ENCODE peak calls at places on chromosomes 11 and 22, in seven cellular contexts. One of them, this sample, is unnamed. For H3K4me1, the result is how much of the 10 kb centered on the place peaks cover.

GRCh38 chr11:10499452-10500262 is 41.3 kb downstream of the RNF141 start:
- DNase-seq in kidney: no peak
- DNase-seq in neural progenitor cell: no peak
- DNase-seq in HepG2: no peak
- DNase-seq in testis: no peak
- DNase-seq in ascending aorta: no peak
- DNase-seq in heart right ventricle: no peak
- DNase-seq in this sample: no peak

GRCh38 chr11:69264486-69264885 is 29.5 kb upstream of the MYEOV start:
- DNase-seq in HepG2: no peak
- DNase-seq in testis: no peak
- DNase-seq in kidney: peak
- DNase-seq in heart right ventricle: no peak
- DNase-seq in neural progenitor cell: no peak
- DNase-seq in ascending aorta: no peak
- DNase-seq in this sample: no peak

GRCh38 chr11:847876-848275 is 5.2 kb downstream of the TSPAN4 start:
- DNase-seq in neural progenitor cell: no peak
- DNase-seq in heart right ventricle: no peak
- DNase-seq in HepG2: no peak
- DNase-seq in kidney: no peak
- DNase-seq in ascending aorta: no peak
- DNase-seq in testis: no peak
- DNase-seq in this sample: no peak

GRCh38 chr11:68370211-68371111 is 58.1 kb downstream of the LRP5 start:
- DNase-seq in heart right ventricle: peak
- DNase-seq in neural progenitor cell: no peak
- DNase-seq in ascending aorta: no peak
- DNase-seq in HepG2: no peak
- DNase-seq in kidney: no peak
- DNase-seq in testis: peak
- DNase-seq in this sample: no peak

GRCh38 chr22:43090130-43090789 is 1.1 kb upstream of the TTLL1 start:
- DNase-seq in testis: peak
- DNase-seq in ascending aorta: no peak
- DNase-seq in HepG2: peak
- DNase-seq in heart right ventricle: peak
- DNase-seq in neural progenitor cell: peak
- DNase-seq in kidney: peak
- DNase-seq in this sample: peak

GRCh38 chr22:30649430-30650007 is 13.9 kb downstream of the SLC35E4 start:
- DNase-seq in neural progenitor cell: no peak
- DNase-seq in kidney: peak
- DNase-seq in heart right ventricle: no peak
- DNase-seq in ascending aorta: peak
- DNase-seq in testis: no peak
- DNase-seq in HepG2: no peak
- DNase-seq in this sample: peak

GRCh38 chr11:911890-912219 is 1.2 kb upstream of the CHID1 start:
- DNase-seq in testis: no peak
- DNase-seq in kidney: no peak
- DNase-seq in HepG2: no peak
- DNase-seq in ascending aorta: no peak
- DNase-seq in heart right ventricle: no peak
- DNase-seq in neural progenitor cell: no peak
- DNase-seq in this sample: no peak

GRCh38 chr22:23838686-23839468 is at the start of gene DERL3:
- DNase-seq in ascending aorta: peak
- DNase-seq in neural progenitor cell: peak
- DNase-seq in testis: peak
- DNase-seq in HepG2: no peak
- DNase-seq in heart right ventricle: peak
- DNase-seq in kidney: peak
- DNase-seq in this sample: peak

GRCh38 chr11:57644748-57645715 is 4.7 kb downstream of the YPEL4 start:
- DNase-seq in HepG2: peak
- DNase-seq in testis: peak
- DNase-seq in heart right ventricle: peak
- DNase-seq in neural progenitor cell: peak
- DNase-seq in ascending aorta: peak
- DNase-seq in kidney: peak
- DNase-seq in this sample: peak

GRCh38 chr11:35158371-35159081 is 19.6 kb downstream of the CD44 start:
- DNase-seq in ascending aorta: no peak
- DNase-seq in neural progenitor cell: no peak
- DNase-seq in kidney: peak
- DNase-seq in testis: peak
- DNase-seq in HepG2: no peak
- DNase-seq in heart right ventricle: peak
- DNase-seq in this sample: peak

GRCh38 chr11:118918128-118918685 is 7.5 kb downstream of the BCL9L start:
- DNase-seq in heart right ventricle: peak
- DNase-seq in testis: peak
- DNase-seq in ascending aorta: no peak
- DNase-seq in kidney: peak
- DNase-seq in HepG2: peak
- DNase-seq in neural progenitor cell: peak
- DNase-seq in this sample: peak

GRCh38 chr22:49553518-49554295 is 274.0 kb downstream of the BRD1 start:
- DNase-seq in kidney: peak
- DNase-seq in testis: no peak
- DNase-seq in heart right ventricle: no peak
- DNase-seq in neural progenitor cell: peak
- DNase-seq in HepG2: no peak
- DNase-seq in ascending aorta: no peak
- DNase-seq in this sample: peak

GRCh38 chr11:59898046-59898445 is 19.5 kb downstream of the OOSP3 start:
- DNase-seq in kidney: peak
- DNase-seq in neural progenitor cell: no peak
- DNase-seq in ascending aorta: no peak
- DNase-seq in testis: no peak
- DNase-seq in HepG2: no peak
- DNase-seq in heart right ventricle: no peak
- DNase-seq in this sample: no peak

GRCh38 chr11:101166038-101166437 is 36.4 kb upstream of the PGR start:
- DNase-seq in heart right ventricle: no peak
- DNase-seq in neural progenitor cell: no peak
- DNase-seq in kidney: no peak
- DNase-seq in ascending aorta: no peak
- DNase-seq in testis: no peak
- DNase-seq in HepG2: no peak
- DNase-seq in this sample: no peak

GRCh38 chr22:23789638-23790037 is 2.9 kb downstream of the SMARCB1 start:
- DNase-seq in HepG2: peak
- DNase-seq in neural progenitor cell: no peak
- DNase-seq in testis: no peak
- DNase-seq in ascending aorta: no peak
- DNase-seq in heart right ventricle: no peak
- DNase-seq in kidney: peak
- DNase-seq in this sample: no peak

GRCh38 chr11:79040348-79040747 is 400.5 kb downstream of the TENM4 start:
- DNase-seq in heart right ventricle: no peak
- DNase-seq in kidney: no peak
- DNase-seq in neural progenitor cell: no peak
- DNase-seq in testis: no peak
- DNase-seq in ascending aorta: no peak
- DNase-seq in HepG2: no peak
- DNase-seq in this sample: no peak

GRCh38 chr11:132779487-132779886 is 752.8 kb downstream of the OPCML start:
- DNase-seq in kidney: no peak
- DNase-seq in HepG2: no peak
- DNase-seq in neural progenitor cell: peak
- DNase-seq in testis: no peak
- DNase-seq in heart right ventricle: no peak
- DNase-seq in ascending aorta: no peak
- DNase-seq in this sample: no peak

GRCh38 chr22:25748704-25749103 is 6.7 kb downstream of the MYO18B start:
- DNase-seq in neural progenitor cell: no peak
- DNase-seq in heart right ventricle: no peak
- DNase-seq in kidney: no peak
- DNase-seq in HepG2: peak
- DNase-seq in testis: no peak
- DNase-seq in ascending aorta: no peak
- DNase-seq in this sample: peak

GRCh38 chr22:20102203-20102780 is 13.6 kb upstream of the RANBP1 start:
- DNase-seq in heart right ventricle: no peak
- DNase-seq in kidney: peak
- DNase-seq in testis: no peak
- DNase-seq in neural progenitor cell: no peak
- DNase-seq in HepG2: no peak
- DNase-seq in ascending aorta: no peak
- DNase-seq in this sample: no peak

GRCh38 chr11:63922673-63923192 is 5.8 kb upstream of the RCOR2 start:
- DNase-seq in kidney: no peak
- DNase-seq in ascending aorta: no peak
- DNase-seq in testis: no peak
- DNase-seq in HepG2: no peak
- DNase-seq in neural progenitor cell: no peak
- DNase-seq in heart right ventricle: no peak
- DNase-seq in this sample: no peak

GRCh38 chr11:63919267-63920125 is 2.5 kb upstream of the RCOR2 start:
- DNase-seq in ascending aorta: no peak
- DNase-seq in heart right ventricle: peak
- DNase-seq in neural progenitor cell: peak
- DNase-seq in HepG2: peak
- DNase-seq in kidney: no peak
- DNase-seq in testis: no peak
- DNase-seq in this sample: peak

GRCh38 chr11:63918576-63919171 is 1.7 kb upstream of the RCOR2 start:
- DNase-seq in testis: no peak
- DNase-seq in kidney: no peak
- DNase-seq in neural progenitor cell: peak
- DNase-seq in ascending aorta: no peak
- DNase-seq in HepG2: no peak
- DNase-seq in heart right ventricle: peak
- DNase-seq in this sample: peak

GRCh38 chr11:63920126-63920869 is 3.3 kb upstream of the RCOR2 start:
- DNase-seq in HepG2: peak
- DNase-seq in ascending aorta: peak
- DNase-seq in kidney: peak
- DNase-seq in testis: peak
- DNase-seq in neural progenitor cell: peak
- DNase-seq in heart right ventricle: peak
- DNase-seq in this sample: peak

GRCh38 chr11:63920870-63921417 is 4.0 kb upstream of the RCOR2 start:
- DNase-seq in kidney: no peak
- DNase-seq in HepG2: no peak
- DNase-seq in testis: no peak
- DNase-seq in ascending aorta: no peak
- DNase-seq in neural progenitor cell: peak
- DNase-seq in heart right ventricle: peak
- DNase-seq in this sample: peak
- TF ChIP-seq CTCF in kidney: peak
- TF ChIP-seq CTCF in HepG2: peak
- TF ChIP-seq CTCF in testis: peak
- TF ChIP-seq CTCF in ascending aorta: peak
- TF ChIP-seq CTCF in neural progenitor cell: peak
- TF ChIP-seq CTCF in heart right ventricle: peak
- TF ChIP-seq CTCF in this sample: peak

GRCh38 chr11:7577226-7577882 is 63.6 kb downstream of the PPFIBP2 start:
- DNase-seq in heart right ventricle: peak
- DNase-seq in testis: peak
- DNase-seq in HepG2: no peak
- DNase-seq in ascending aorta: no peak
- DNase-seq in kidney: no peak
- DNase-seq in neural progenitor cell: no peak
- DNase-seq in this sample: peak
- H3K4me3 ChIP-seq in heart right ventricle: peak
- H3K4me3 ChIP-seq in testis: peak
- H3K4me3 ChIP-seq in HepG2: no peak
- H3K4me3 ChIP-seq in ascending aorta: peak
- H3K4me3 ChIP-seq in kidney: peak
- H3K4me3 ChIP-seq in neural progenitor cell: no peak
- H3K4me3 ChIP-seq in this sample: peak

GRCh38 chr22:29627196-29627535 is 23.7 kb downstream of the NF2 start:
- DNase-seq in neural progenitor cell: no peak
- DNase-seq in heart right ventricle: no peak
- DNase-seq in testis: no peak
- DNase-seq in ascending aorta: no peak
- DNase-seq in kidney: no peak
- DNase-seq in HepG2: no peak
- DNase-seq in this sample: no peak

GRCh38 chr22:29626497-29627195 is 23.2 kb downstream of the NF2 start:
- DNase-seq in testis: no peak
- DNase-seq in ascending aorta: no peak
- DNase-seq in kidney: no peak
- DNase-seq in HepG2: peak
- DNase-seq in neural progenitor cell: no peak
- DNase-seq in heart right ventricle: no peak
- DNase-seq in this sample: no peak

GRCh38 chr22:29623553-29624169 is 20.2 kb downstream of the NF2 start:
- DNase-seq in heart right ventricle: no peak
- DNase-seq in testis: no peak
- DNase-seq in kidney: no peak
- DNase-seq in ascending aorta: no peak
- DNase-seq in HepG2: no peak
- DNase-seq in neural progenitor cell: no peak
- DNase-seq in this sample: no peak

GRCh38 chr22:29623059-29623458 is 19.6 kb downstream of the NF2 start:
- DNase-seq in HepG2: no peak
- DNase-seq in neural progenitor cell: no peak
- DNase-seq in kidney: no peak
- DNase-seq in testis: no peak
- DNase-seq in ascending aorta: no peak
- DNase-seq in heart right ventricle: no peak
- DNase-seq in this sample: no peak

DNA sequence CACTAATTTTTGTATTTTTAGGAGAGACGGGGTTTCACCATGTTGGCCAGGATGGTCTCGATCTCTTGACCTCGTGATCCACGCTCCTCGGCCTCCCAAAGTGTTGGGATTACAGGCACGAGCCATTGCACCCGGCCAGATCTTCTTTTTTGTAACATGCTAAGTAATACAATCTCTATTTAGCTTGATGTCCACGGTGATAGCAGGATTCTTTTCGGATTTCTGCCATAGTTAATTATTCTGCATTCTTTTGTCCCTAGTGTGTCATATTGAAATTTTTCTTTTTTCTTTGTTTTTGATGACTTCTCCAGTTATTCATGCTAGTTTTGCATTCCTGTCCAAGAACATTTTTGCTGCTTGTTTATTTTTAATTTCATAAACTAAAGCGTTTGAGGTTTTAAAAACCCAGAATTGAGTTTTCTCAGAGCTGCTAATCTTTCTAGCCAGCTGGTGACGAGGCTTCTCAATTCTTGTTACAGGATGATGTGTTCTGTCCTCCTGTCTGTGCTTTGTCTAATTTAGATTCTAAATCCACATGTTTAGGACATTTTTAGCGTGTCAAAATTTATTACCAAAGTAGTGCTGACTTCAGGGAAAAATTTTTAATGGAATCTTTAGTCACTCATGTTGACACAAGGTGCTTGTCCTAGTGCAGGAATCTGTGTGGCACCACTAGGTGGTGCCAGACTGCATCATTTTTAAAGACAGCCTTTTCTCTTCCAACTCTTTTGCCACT is 21.8 kb downstream of the NF2 start:
- DNase-seq in ascending aorta: no peak
- DNase-seq in kidney: no peak
- DNase-seq in neural progenitor cell: peak
- DNase-seq in testis: peak
- DNase-seq in HepG2: peak
- DNase-seq in heart right ventricle: no peak
- DNase-seq in this sample: peak
- H3K4me1 ChIP-seq in ascending aorta: under half
- H3K4me1 ChIP-seq in kidney: under half
- H3K4me1 ChIP-seq in neural progenitor cell: under half
- H3K4me1 ChIP-seq in testis: under half
- H3K4me1 ChIP-seq in HepG2: under half
- H3K4me1 ChIP-seq in heart right ventricle: half or more
- H3K4me1 ChIP-seq in this sample: under half

GRCh38 chr11:6320411-6321207 is at the start of gene CAVIN3:
- DNase-seq in kidney: peak
- DNase-seq in heart right ventricle: peak
- DNase-seq in ascending aorta: peak
- DNase-seq in HepG2: no peak
- DNase-seq in neural progenitor cell: peak
- DNase-seq in testis: peak
- DNase-seq in this sample: peak
- TF ChIP-seq CTCF in kidney: no peak
- TF ChIP-seq CTCF in heart right ventricle: no peak
- TF ChIP-seq CTCF in ascending aorta: no peak
- TF ChIP-seq CTCF in HepG2: no peak
- TF ChIP-seq CTCF in neural progenitor cell: no peak
- TF ChIP-seq CTCF in testis: no peak
- TF ChIP-seq CTCF in this sample: no peak